ENCODE peak calls at places on chromosomes 12 and 14, in five cellular contexts. R, F, H, J and W are unnamed samples.

GRCh38 chr12:20629414-20630156 is 65.5 kb upstream of the SLCO1C1 start:
- DNase-seq in H (no peak), R (no peak), F (peak), J (no peak), W (no peak)

GRCh38 chr12:71746983-71747611 is 7.6 kb upstream of the RAB21 start:
- DNase-seq in J (peak), H (peak), F (peak), R (peak), W (peak)

GRCh38 chr14:92694807-92695206 is 53.6 kb downstream of the LGMN start:
- DNase-seq in F (no peak), R (no peak), J (no peak), H (no peak), W (no peak)

GRCh38 chr12:114636723-114637480 is 47.1 kb downstream of the TBX3 start:
- DNase-seq in J (peak), F (peak), H (no peak), R (no peak), W (peak)

GRCh38 chr14:78029471-78030372 is 140.5 kb upstream of the NRXN3 start:
- DNase-seq in J (no peak), F (no peak), R (no peak), H (no peak), W (peak)

GRCh38 chr14:52873694-52874093 is 77.2 kb downstream of the FERMT2 start:
- DNase-seq in R (no peak), J (no peak), F (peak), H (no peak), W (no peak)

GRCh38 chr12:66692170-66692569 is 13.3 kb upstream of the GRIP1 start:
- DNase-seq in R (no peak), H (no peak), J (no peak), F (no peak), W (no peak)

GRCh38 chr14:77181603-77182437 is at the start of gene TMEM63C:
- DNase-seq in H (peak), R (peak), J (peak), F (no peak), W (peak)

GRCh38 chr12:124764451-124764850 is 99.2 kb downstream of the SCARB1 start:
- DNase-seq in H (no peak), J (peak), F (peak), R (no peak), W (no peak)

GRCh38 chr12:90062799-90063198 is 354.2 kb upstream of the ATP2B1 start:
- DNase-seq in H (no peak), F (no peak), R (no peak), J (no peak), W (no peak)

GRCh38 chr14:79318371-79318770 is 892.9 kb downstream of the DIO2 start:
- DNase-seq in F (no peak), R (no peak), J (no peak), H (no peak), W (no peak)

GRCh38 chr12:131850856-131851559 is 22.8 kb downstream of the MMP17 start:
- DNase-seq in H (no peak), J (no peak), R (no peak), F (no peak), W (peak)

GRCh38 chr12:53770281-53770680 is 18.5 kb upstream of the CISTR start:
- DNase-seq in H (no peak), F (peak), J (no peak), R (no peak), W (no peak)

GRCh38 chr14:57573193-57573592 is 79.5 kb upstream of the CCDC198 start:
- DNase-seq in R (no peak), F (no peak), J (no peak), H (no peak), W (no peak)

GRCh38 chr12:16020034-16020433 is 108.9 kb downstream of the DERA start:
- DNase-seq in F (no peak), J (no peak), H (no peak), R (no peak), W (no peak)

GRCh38 chr12:85057370-85057963 is 21.3 kb downstream of the LRRIQ1 start:
- DNase-seq in F (peak), H (peak), J (peak), R (no peak), W (peak)

GRCh38 chr12:51122844-51123243 is 39.4 kb upstream of the CSRNP2 start:
- DNase-seq in R (no peak), F (no peak), H (no peak), J (no peak), W (no peak)